ENCODE peak calls at places on chromosomes 1 and 21, in six cellular contexts. One of them, this sample, is unnamed.

GRCh38 chr1:58979085-58979484 is 195.2 kb upstream of the JUN start:
- DNase-seq in psoas muscle: no peak
- DNase-seq in lower lobe of right lung: no peak
- DNase-seq in breast epithelium: no peak
- DNase-seq in IMR-90: peak; percentile 20
- DNase-seq in naive thymus-derived CD4-positive, alpha-beta T cell: no peak
- DNase-seq in this sample: no peak

GRCh38 chr1:68174173-68175113 is 57.9 kb downstream of the WLS start:
- DNase-seq in psoas muscle: peak; percentile 63
- DNase-seq in lower lobe of right lung: peak; percentile 44
- DNase-seq in breast epithelium: peak; percentile 78
- DNase-seq in IMR-90: peak; percentile 98
- DNase-seq in naive thymus-derived CD4-positive, alpha-beta T cell: no peak
- DNase-seq in this sample: no peak

GRCh38 chr1:59015708-59016107 is 231.9 kb upstream of the JUN start:
- DNase-seq in psoas muscle: no peak
- DNase-seq in lower lobe of right lung: no peak
- DNase-seq in breast epithelium: no peak
- DNase-seq in IMR-90: peak; percentile 88
- DNase-seq in naive thymus-derived CD4-positive, alpha-beta T cell: no peak
- DNase-seq in this sample: no peak

GRCh38 chr1:199747984-199748383 is 279.5 kb upstream of the NR5A2 start:
- DNase-seq in psoas muscle: no peak
- DNase-seq in lower lobe of right lung: no peak
- DNase-seq in breast epithelium: no peak
- DNase-seq in IMR-90: no peak
- DNase-seq in naive thymus-derived CD4-positive, alpha-beta T cell: no peak
- DNase-seq in this sample: no peak

GRCh38 chr1:71738256-71738655 is 544.1 kb downstream of the NEGR1 start:
- DNase-seq in psoas muscle: no peak
- DNase-seq in lower lobe of right lung: no peak
- DNase-seq in breast epithelium: no peak
- DNase-seq in IMR-90: no peak
- DNase-seq in naive thymus-derived CD4-positive, alpha-beta T cell: no peak
- DNase-seq in this sample: no peak

GRCh38 chr1:45326627-45327591 is at the start of gene HPDL:
- DNase-seq in psoas muscle: peak; percentile 82
- DNase-seq in lower lobe of right lung: peak; percentile 69
- DNase-seq in breast epithelium: no peak
- DNase-seq in IMR-90: peak; percentile 27
- DNase-seq in naive thymus-derived CD4-positive, alpha-beta T cell: no peak
- DNase-seq in this sample: peak; percentile 83

GRCh38 chr21:36910581-36911307 is 55.7 kb downstream of the HLCS start:
- DNase-seq in psoas muscle: peak; percentile 65
- DNase-seq in lower lobe of right lung: no peak
- DNase-seq in breast epithelium: no peak
- DNase-seq in IMR-90: peak; percentile 81
- DNase-seq in naive thymus-derived CD4-positive, alpha-beta T cell: no peak
- DNase-seq in this sample: no peak

GRCh38 chr1:45863117-45863670 is 59.8 kb downstream of the MAST2 start:
- DNase-seq in psoas muscle: no peak
- DNase-seq in lower lobe of right lung: no peak
- DNase-seq in breast epithelium: no peak
- DNase-seq in IMR-90: no peak
- DNase-seq in naive thymus-derived CD4-positive, alpha-beta T cell: no peak
- DNase-seq in this sample: no peak

GRCh38 chr1:31668303-31668883 is 23.7 kb upstream of the PEF1 start:
- DNase-seq in psoas muscle: peak; percentile 42
- DNase-seq in lower lobe of right lung: no peak
- DNase-seq in breast epithelium: no peak
- DNase-seq in IMR-90: no peak
- DNase-seq in naive thymus-derived CD4-positive, alpha-beta T cell: no peak
- DNase-seq in this sample: no peak

GRCh38 chr1:160675641-160676410 is 29.0 kb upstream of the SLAMF1 start:
- DNase-seq in psoas muscle: peak; percentile 67
- DNase-seq in lower lobe of right lung: peak; percentile 84
- DNase-seq in breast epithelium: peak; percentile 35
- DNase-seq in IMR-90: peak; percentile 51
- DNase-seq in naive thymus-derived CD4-positive, alpha-beta T cell: peak; percentile 69
- DNase-seq in this sample: peak; percentile 40

GRCh38 chr1:24544239-24544638 is 11.6 kb upstream of the NCMAP start:
- DNase-seq in psoas muscle: no peak
- DNase-seq in lower lobe of right lung: no peak
- DNase-seq in breast epithelium: no peak
- DNase-seq in IMR-90: no peak
- DNase-seq in naive thymus-derived CD4-positive, alpha-beta T cell: no peak
- DNase-seq in this sample: no peak

GRCh38 chr1:153752072-153752471 is 23.1 kb upstream of the SLC27A3 start:
- DNase-seq in psoas muscle: no peak
- DNase-seq in lower lobe of right lung: no peak
- DNase-seq in breast epithelium: no peak
- DNase-seq in IMR-90: no peak
- DNase-seq in naive thymus-derived CD4-positive, alpha-beta T cell: no peak
- DNase-seq in this sample: no peak

GRCh38 chr1:153748903-153749302 is 21.1 kb downstream of the INTS3 start:
- DNase-seq in psoas muscle: no peak
- DNase-seq in lower lobe of right lung: no peak
- DNase-seq in breast epithelium: no peak
- DNase-seq in IMR-90: no peak
- DNase-seq in naive thymus-derived CD4-positive, alpha-beta T cell: no peak
- DNase-seq in this sample: no peak

GRCh38 chr1:153750026-153750995 is 22.5 kb downstream of the INTS3 start:
- DNase-seq in psoas muscle: no peak
- DNase-seq in lower lobe of right lung: no peak
- DNase-seq in breast epithelium: no peak
- DNase-seq in IMR-90: no peak
- DNase-seq in naive thymus-derived CD4-positive, alpha-beta T cell: no peak
- DNase-seq in this sample: no peak

GRCh38 chr1:153752561-153753195 is 22.5 kb upstream of the SLC27A3 start:
- DNase-seq in psoas muscle: no peak
- DNase-seq in lower lobe of right lung: no peak
- DNase-seq in breast epithelium: peak; percentile 39
- DNase-seq in IMR-90: peak; percentile 79
- DNase-seq in naive thymus-derived CD4-positive, alpha-beta T cell: no peak
- DNase-seq in this sample: no peak

GRCh38 chr1:153749408-153750005 is 21.7 kb downstream of the INTS3 start:
- DNase-seq in psoas muscle: peak; percentile 92
- DNase-seq in lower lobe of right lung: peak; percentile 89
- DNase-seq in breast epithelium: peak; percentile 83
- DNase-seq in IMR-90: peak; percentile 80
- DNase-seq in naive thymus-derived CD4-positive, alpha-beta T cell: peak; percentile 78
- DNase-seq in this sample: peak; percentile 30
- H3K27ac ChIP-seq in psoas muscle: peak overlapping the region; percentile 41
- H3K27ac ChIP-seq in lower lobe of right lung: peak overlapping the region; percentile 74
- H3K27ac ChIP-seq in breast epithelium: peak overlapping the region; percentile 82
- H3K27ac ChIP-seq in IMR-90: no peak overlapping the region
- H3K27ac ChIP-seq in naive thymus-derived CD4-positive, alpha-beta T cell: no peak overlapping the region
- H3K27ac ChIP-seq in this sample: no peak overlapping the region

DNA sequence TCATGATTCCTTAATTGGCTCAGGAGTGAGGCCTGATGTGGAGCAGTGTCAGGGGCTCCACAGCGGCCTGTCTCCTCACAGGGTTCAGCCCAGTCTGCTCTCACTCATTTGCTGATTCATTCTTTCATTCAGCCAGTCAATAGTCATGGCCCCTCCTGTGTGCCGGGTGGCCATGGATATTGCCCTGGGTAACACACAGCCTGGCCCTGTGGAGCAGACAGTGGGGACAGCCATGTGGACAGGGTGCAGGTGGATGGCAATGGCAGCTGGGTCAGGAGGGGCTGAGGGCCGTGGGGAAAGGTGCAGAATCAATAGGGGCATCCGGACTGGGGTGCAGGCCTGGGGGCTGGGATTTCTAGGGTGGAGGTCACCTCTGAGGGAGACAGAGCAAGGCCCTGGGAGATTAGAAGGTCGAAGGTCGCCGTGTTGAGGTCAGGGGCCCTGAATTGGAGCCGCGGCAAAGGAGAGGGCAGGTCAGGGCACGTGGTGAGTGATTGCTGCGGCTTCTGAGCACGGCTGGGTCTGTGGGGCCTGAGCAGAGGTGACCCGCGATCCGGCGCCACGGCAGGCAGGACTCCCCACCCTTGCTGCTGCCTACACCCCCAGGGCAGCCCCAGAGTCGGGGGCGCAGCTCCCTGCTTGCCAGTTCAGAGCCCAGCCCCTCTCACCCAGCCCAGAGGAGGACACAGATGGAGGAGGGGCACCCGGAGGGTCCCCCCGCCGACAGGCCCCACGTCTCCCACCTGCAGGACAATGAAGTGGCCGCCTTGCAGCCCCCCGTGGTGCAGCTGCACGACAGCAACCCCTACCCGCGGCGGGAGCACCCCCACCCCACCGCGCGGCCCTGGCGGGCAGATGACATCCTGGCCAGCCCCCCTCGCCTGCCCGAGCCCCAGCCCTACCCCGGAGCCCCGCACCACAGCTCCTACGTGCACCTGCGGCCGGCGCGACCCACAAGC is 33.4 kb downstream of the SLC19A1 start:
- DNase-seq in psoas muscle: peak; percentile 39
- DNase-seq in lower lobe of right lung: peak; percentile 44
- DNase-seq in breast epithelium: no peak
- DNase-seq in IMR-90: no peak
- DNase-seq in naive thymus-derived CD4-positive, alpha-beta T cell: no peak
- DNase-seq in this sample: no peak
- H3K27ac ChIP-seq in psoas muscle: no peak overlapping the region
- H3K27ac ChIP-seq in lower lobe of right lung: no peak overlapping the region
- H3K27ac ChIP-seq in breast epithelium: no peak overlapping the region
- H3K27ac ChIP-seq in IMR-90: no peak overlapping the region
- H3K27ac ChIP-seq in naive thymus-derived CD4-positive, alpha-beta T cell: no peak overlapping the region
- H3K27ac ChIP-seq in this sample: no peak overlapping the region

GRCh38 chr1:66367369-66367768 is 166.6 kb upstream of the SGIP1 start:
- DNase-seq in psoas muscle: no peak
- DNase-seq in lower lobe of right lung: no peak
- DNase-seq in breast epithelium: no peak
- DNase-seq in IMR-90: no peak
- DNase-seq in naive thymus-derived CD4-positive, alpha-beta T cell: no peak
- DNase-seq in this sample: no peak

GRCh38 chr1:66368261-66368660 is 165.7 kb upstream of the SGIP1 start:
- DNase-seq in psoas muscle: no peak
- DNase-seq in lower lobe of right lung: no peak
- DNase-seq in breast epithelium: no peak
- DNase-seq in IMR-90: no peak
- DNase-seq in naive thymus-derived CD4-positive, alpha-beta T cell: no peak
- DNase-seq in this sample: no peak

GRCh38 chr1:66365628-66366027 is 168.3 kb upstream of the SGIP1 start:
- DNase-seq in psoas muscle: no peak
- DNase-seq in lower lobe of right lung: no peak
- DNase-seq in breast epithelium: no peak
- DNase-seq in IMR-90: peak; percentile 56
- DNase-seq in naive thymus-derived CD4-positive, alpha-beta T cell: no peak
- DNase-seq in this sample: no peak

GRCh38 chr1:66364578-66365391 is 169.2 kb upstream of the SGIP1 start:
- DNase-seq in psoas muscle: no peak
- DNase-seq in lower lobe of right lung: no peak
- DNase-seq in breast epithelium: no peak
- DNase-seq in IMR-90: peak; percentile 75
- DNase-seq in naive thymus-derived CD4-positive, alpha-beta T cell: no peak
- DNase-seq in this sample: no peak

GRCh38 chr1:66366618-66367017 is 167.3 kb upstream of the SGIP1 start:
- DNase-seq in psoas muscle: no peak
- DNase-seq in lower lobe of right lung: no peak
- DNase-seq in breast epithelium: no peak
- DNase-seq in IMR-90: no peak
- DNase-seq in naive thymus-derived CD4-positive, alpha-beta T cell: no peak
- DNase-seq in this sample: no peak
- H3K27ac ChIP-seq in psoas muscle: no peak overlapping the region
- H3K27ac ChIP-seq in lower lobe of right lung: no peak overlapping the region
- H3K27ac ChIP-seq in breast epithelium: peak overlapping the region; percentile 12
- H3K27ac ChIP-seq in IMR-90: no peak overlapping the region
- H3K27ac ChIP-seq in naive thymus-derived CD4-positive, alpha-beta T cell: no peak overlapping the region
- H3K27ac ChIP-seq in this sample: no peak overlapping the region

GRCh38 chr1:83856381-83856780 is 142.6 kb downstream of the TTLL7 start:
- DNase-seq in psoas muscle: no peak
- DNase-seq in lower lobe of right lung: no peak
- DNase-seq in breast epithelium: no peak
- DNase-seq in IMR-90: no peak
- DNase-seq in naive thymus-derived CD4-positive, alpha-beta T cell: no peak
- DNase-seq in this sample: no peak

GRCh38 chr1:83857705-83858104 is 141.2 kb downstream of the TTLL7 start:
- DNase-seq in psoas muscle: no peak
- DNase-seq in lower lobe of right lung: no peak
- DNase-seq in breast epithelium: no peak
- DNase-seq in IMR-90: no peak
- DNase-seq in naive thymus-derived CD4-positive, alpha-beta T cell: no peak
- DNase-seq in this sample: no peak

GRCh38 chr1:83857108-83857507 is 141.8 kb downstream of the TTLL7 start:
- DNase-seq in psoas muscle: no peak
- DNase-seq in lower lobe of right lung: no peak
- DNase-seq in breast epithelium: no peak
- DNase-seq in IMR-90: peak; percentile 28
- DNase-seq in naive thymus-derived CD4-positive, alpha-beta T cell: no peak
- DNase-seq in this sample: no peak

DNA sequence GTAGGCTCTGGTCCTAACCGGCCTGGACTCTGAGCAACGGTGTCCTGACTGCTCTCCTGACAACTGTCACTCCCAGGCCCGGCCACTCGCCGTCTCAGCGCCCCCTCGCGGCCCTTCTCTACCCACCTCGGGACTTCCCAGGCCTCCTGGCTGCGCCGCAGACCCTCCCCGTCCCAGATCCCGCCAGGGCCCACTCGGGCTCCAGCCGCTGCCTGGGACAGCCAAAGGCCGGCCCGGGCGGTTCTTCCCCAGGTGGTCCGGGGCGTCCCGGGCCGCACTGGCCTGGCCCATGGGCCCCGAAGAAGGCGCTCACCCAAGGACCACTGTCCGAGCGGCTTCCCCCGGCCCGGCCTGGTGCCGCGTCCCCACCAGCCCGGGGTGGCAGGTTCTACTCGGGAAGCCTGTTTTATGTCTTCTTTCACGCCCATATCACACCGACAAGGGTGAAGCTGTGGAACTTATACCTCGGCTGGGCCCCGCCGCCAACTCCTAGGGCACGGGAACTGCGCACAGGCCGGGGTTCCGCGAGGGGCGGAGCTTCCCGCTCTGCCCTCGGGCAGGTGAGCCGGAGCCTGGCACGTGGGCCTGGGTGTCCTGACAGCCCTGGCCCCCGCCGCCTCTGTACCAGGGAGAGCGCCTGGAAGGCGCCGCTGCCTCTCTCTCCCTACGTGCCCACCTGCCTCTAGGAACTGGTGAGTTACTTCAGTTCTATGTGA is 138.3 kb downstream of the TTLL7 start:
- DNase-seq in psoas muscle: peak; percentile 77
- DNase-seq in lower lobe of right lung: peak; percentile 89
- DNase-seq in breast epithelium: peak; percentile 65
- DNase-seq in IMR-90: no peak
- DNase-seq in naive thymus-derived CD4-positive, alpha-beta T cell: peak; percentile 78
- DNase-seq in this sample: peak; percentile 55
- H3K27ac ChIP-seq in psoas muscle: no peak overlapping the region
- H3K27ac ChIP-seq in lower lobe of right lung: peak overlapping the region; percentile 71
- H3K27ac ChIP-seq in breast epithelium: peak overlapping the region; percentile 92
- H3K27ac ChIP-seq in IMR-90: no peak overlapping the region
- H3K27ac ChIP-seq in naive thymus-derived CD4-positive, alpha-beta T cell: peak overlapping the region; percentile 89
- H3K27ac ChIP-seq in this sample: peak overlapping the region; percentile 69

GRCh38 chr1:180183426-180183825 is 28.8 kb downstream of the QSOX1 start:
- DNase-seq in psoas muscle: no peak
- DNase-seq in lower lobe of right lung: no peak
- DNase-seq in breast epithelium: no peak
- DNase-seq in IMR-90: no peak
- DNase-seq in naive thymus-derived CD4-positive, alpha-beta T cell: no peak
- DNase-seq in this sample: no peak
- H3K27ac ChIP-seq in psoas muscle: no peak overlapping the region
- H3K27ac ChIP-seq in lower lobe of right lung: no peak overlapping the region
- H3K27ac ChIP-seq in breast epithelium: no peak overlapping the region
- H3K27ac ChIP-seq in IMR-90: no peak overlapping the region
- H3K27ac ChIP-seq in naive thymus-derived CD4-positive, alpha-beta T cell: no peak overlapping the region
- H3K27ac ChIP-seq in this sample: no peak overlapping the region

This sample was measured in substantia nigra.